ENCODE peak calls at places on chromosomes 12 and 14, in four cellular contexts. H, R, K and O are unnamed samples.

GRCh38 chr12:123471374-123472068 is 13.6 kb downstream of the SNRNP35 start:
- DNase-seq in H (no peak), R (peak), K (peak), O (no peak)

GRCh38 chr12:79422060-79422812 is 268.5 kb downstream of the PAWR start:
- DNase-seq in H (no peak), R (no peak), K (peak), O (no peak)

GRCh38 chr12:114096461-114096860 is 130.3 kb upstream of the RBM19 start:
- DNase-seq in H (no peak), R (peak), K (no peak), O (no peak)

GRCh38 chr12:29309320-29309902 is 71.6 kb downstream of the ERGIC2 start:
- DNase-seq in H (no peak), R (peak), K (peak), O (no peak)

GRCh38 chr12:112275211-112275610 is 107.0 kb downstream of the HECTD4 start:
- DNase-seq in H (no peak), R (no peak), K (peak), O (no peak)

GRCh38 chr14:72801381-72801812 is 92.5 kb downstream of the DPF3 start:
- DNase-seq in H (no peak), R (peak), K (peak), O (no peak)

GRCh38 chr12:26791328-26791791 is 41.6 kb downstream of the ITPR2 start:
- DNase-seq in H (no peak), R (peak), K (no peak), O (no peak)

GRCh38 chr12:95117178-95117599 is 43.8 kb upstream of the NR2C1 start:
- DNase-seq in H (peak), R (peak), K (no peak), O (no peak)

GRCh38 chr12:34033628-34034296 is 11.5 kb downstream of the ALG10 start:
- DNase-seq in H (no peak), R (peak), K (peak), O (no peak)

GRCh38 chr14:63214417-63215196 is 10.4 kb downstream of the RHOJ start:
- DNase-seq in H (no peak), R (no peak), K (no peak), O (no peak)

GRCh38 chr12:54988402-54989054 is 4.0 kb upstream of the TESPA1 start:
- DNase-seq in H (no peak), R (peak), K (peak), O (no peak)

GRCh38 chr14:49612251-49612650 is 8.2 kb downstream of the RPL36AL start:
- DNase-seq in H (no peak), R (no peak), K (no peak), O (no peak)

GRCh38 chr12:6662602-6662905 is 365 bp downstream of the ING4 start:
- DNase-seq in H (no peak), R (no peak), K (no peak), O (no peak)

GRCh38 chr14:103109789-103110415 is 13.4 kb upstream of the TNFAIP2 start:
- DNase-seq in H (no peak), R (peak), K (no peak), O (no peak)

GRCh38 chr12:54300732-54301427 is at the start of gene NFE2:
- DNase-seq in H (no peak), R (peak), K (peak), O (peak)

GRCh38 chr14:102504951-102505600 is 4.5 kb downstream of the ANKRD9 start:
- DNase-seq in H (no peak), R (no peak), K (no peak), O (no peak)

GRCh38 chr12:24921251-24922038 is 27.5 kb downstream of the BCAT1 start:
- DNase-seq in H (no peak), R (peak), K (peak), O (no peak)

GRCh38 chr12:90959538-90960139 is 4.7 kb upstream of the CCER1 start:
- DNase-seq in H (no peak), R (peak), K (peak), O (no peak)

GRCh38 chr14:68145036-68145435 is 325.5 kb downstream of the RAD51B start:
- DNase-seq in H (no peak), R (no peak), K (no peak), O (no peak)

GRCh38 chr12:25412735-25413134 is 140.3 kb downstream of the LMNTD1 start:
- DNase-seq in H (no peak), R (no peak), K (no peak), O (no peak)

GRCh38 chr12:22435583-22435982 is 101.1 kb upstream of the ST8SIA1 start:
- DNase-seq in H (no peak), R (no peak), K (no peak), O (no peak)

GRCh38 chr14:31097081-31097480 is 70.9 kb upstream of the STRN3 start:
- DNase-seq in H (no peak), R (no peak), K (no peak), O (no peak)

GRCh38 chr14:31096255-31096654 is 70.1 kb upstream of the STRN3 start:
- DNase-seq in H (no peak), R (peak), K (peak), O (no peak)

GRCh38 chr14:31090872-31091764 is 64.9 kb upstream of the STRN3 start:
- DNase-seq in H (no peak), R (peak), K (peak), O (no peak)

DNA sequence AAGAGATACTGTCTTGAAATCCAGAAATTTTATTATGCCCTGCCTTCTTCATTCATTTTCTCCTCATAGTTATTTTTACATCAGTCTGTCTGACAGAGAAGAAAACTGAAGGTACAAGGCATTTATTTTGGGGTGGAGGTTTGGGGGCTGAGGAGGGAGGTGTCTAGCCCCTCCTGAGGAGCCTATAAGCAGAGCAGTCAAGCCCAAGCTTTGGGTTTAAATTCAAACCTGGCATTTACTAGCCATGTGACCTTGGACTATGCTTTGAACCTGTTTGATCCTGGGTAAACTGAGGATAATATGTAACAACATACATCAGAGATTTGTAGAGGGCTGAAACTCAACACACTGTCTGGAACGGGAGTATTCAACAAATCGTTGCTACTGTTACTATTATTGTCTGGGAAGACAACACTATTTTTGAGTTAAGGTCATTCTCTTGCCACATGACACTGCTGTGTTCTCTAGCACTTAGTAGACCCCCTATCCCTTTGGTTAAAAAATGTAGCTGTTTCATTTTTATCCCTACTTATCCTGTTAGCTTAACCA is 66.1 kb upstream of the STRN3 start:
- DNase-seq in H (no peak), R (no peak), K (no peak), O (no peak)
- TF ChIP-seq CTCF in H (no peak), R (no peak), K (no peak), O (no peak)

GRCh38 chr14:35944847-35945246 is 118.7 kb downstream of the BRMS1L start:
- DNase-seq in H (no peak), R (no peak), K (peak), O (no peak)
- TF ChIP-seq CTCF in H (no peak), R (no peak), K (peak), O (peak)

GRCh38 chr14:79356040-79356439 is 855.3 kb downstream of the DIO2 start:
- DNase-seq in H (no peak), R (peak), K (no peak), O (no peak)
- TF ChIP-seq CTCF in H (no peak), R (no peak), K (peak), O (no peak)

GRCh38 chr14:60732840-60733483 is 1.6 kb upstream of the MNAT1 start:
- DNase-seq in H (no peak), R (no peak), K (no peak), O (no peak)

GRCh38 chr14:60738843-60739508 is 4.4 kb downstream of the MNAT1 start:
- DNase-seq in H (no peak), R (no peak), K (no peak), O (no peak)

GRCh38 chr14:60736494-60736893 is 1.9 kb downstream of the MNAT1 start:
- DNase-seq in H (no peak), R (peak), K (peak), O (no peak)

DNA sequence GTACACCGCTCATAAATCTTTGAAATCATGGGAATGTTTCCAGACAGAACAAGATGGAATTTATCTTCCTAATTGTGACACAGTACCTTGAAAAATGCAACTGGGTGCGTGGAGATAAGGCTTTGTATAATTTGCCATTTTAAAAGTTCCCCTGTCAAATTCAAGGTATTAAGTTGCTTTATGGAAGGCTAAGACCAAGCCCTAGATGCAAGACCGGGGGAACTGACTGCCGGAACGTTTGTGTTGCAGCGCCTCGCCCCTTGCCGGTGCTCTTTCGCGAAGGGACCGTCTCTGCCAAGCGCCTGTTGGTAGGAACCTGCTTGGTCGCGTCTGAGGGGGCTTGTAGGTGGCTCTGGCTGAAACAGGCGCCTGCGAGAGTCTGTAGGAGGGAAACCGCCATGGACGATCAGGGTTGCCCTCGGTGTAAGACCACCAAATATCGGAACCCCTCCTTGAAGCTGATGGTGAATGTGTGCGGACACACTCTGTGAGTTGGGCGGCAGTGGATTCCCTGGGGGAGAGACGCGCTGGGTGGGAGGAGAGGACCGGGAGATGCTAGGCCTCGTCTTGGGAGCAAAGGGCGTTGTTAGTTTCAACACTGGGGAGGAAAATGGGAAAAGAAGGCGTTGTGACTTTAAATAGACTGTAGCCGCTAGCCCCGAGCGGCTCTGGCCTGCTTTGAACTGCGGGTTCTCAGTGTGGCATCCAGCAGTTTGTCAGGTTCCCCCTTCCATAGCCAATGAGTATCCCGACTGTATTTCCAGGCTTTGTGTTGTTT is at the start of gene MNAT1:
- DNase-seq in H (peak), R (peak), K (peak), O (peak)
- TF ChIP-seq CTCF in H (no peak), R (no peak), K (no peak), O (no peak)

DNA sequence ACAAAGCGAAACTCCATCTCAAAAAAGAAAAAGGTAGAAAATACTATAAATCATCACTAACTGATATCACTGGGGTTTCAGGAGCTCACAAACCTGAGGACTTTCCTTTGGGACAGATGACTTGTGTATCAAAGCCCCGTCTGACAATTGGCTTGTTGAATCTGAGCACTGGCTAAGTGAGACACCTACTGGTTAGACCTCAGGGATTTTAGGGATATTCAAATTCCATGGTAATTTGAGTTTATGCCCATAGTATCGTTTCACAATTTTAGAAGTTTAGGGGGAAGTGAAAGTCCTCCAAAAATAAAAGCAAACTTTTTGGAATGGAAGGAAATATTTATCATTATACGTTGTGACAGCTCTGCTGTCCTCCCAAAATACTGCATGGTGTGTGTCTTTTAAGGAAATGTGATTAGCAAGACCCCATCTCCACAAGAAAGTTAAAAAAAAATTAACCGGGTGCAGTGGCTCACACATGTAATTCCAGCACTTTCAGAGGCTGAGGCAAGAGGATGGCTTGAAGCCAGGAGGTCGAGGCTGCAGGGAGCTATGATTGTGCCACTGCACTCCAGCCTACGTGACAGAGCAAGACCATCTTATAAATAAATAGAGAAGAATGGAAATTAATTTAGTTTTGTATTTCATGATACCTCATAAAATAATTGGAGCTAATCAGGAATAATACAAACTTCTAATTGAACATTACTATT is 49.2 kb downstream of the FBXL14 start:
- DNase-seq in H (no peak), R (peak), K (no peak), O (no peak)
- TF ChIP-seq CTCF in H (no peak), R (peak), K (no peak), O (no peak)